ENCODE peak calls at places on chromosomes 4 and X, in six cellular contexts. W is heart left ventricle, F is Peyer's patch, D is stomach, C is IMR-90, U is tibial nerve. V is an unnamed sample. For H3K4me1, the result is how much of the 10 kb centered on the place peaks cover.

GRCh38 chr4:77600521-77601451 is 4.8 kb upstream of the CXCL13 start:
- DNase-seq in W (no peak), U (no peak), C (peak), D (peak), F (peak), V (peak)

GRCh38 chrX:150508461-150509367 is 59.7 kb upstream of the MTM1 start:
- DNase-seq in C (peak), D (peak), W (peak), F (peak), U (peak), V (peak)

GRCh38 chr4:147950840-147951239 is 219.0 kb downstream of the ARHGAP10 start:
- DNase-seq in D (no peak), U (no peak), W (no peak), C (no peak), F (no peak), V (no peak)

GRCh38 chr4:46852839-46853238 is 56.2 kb downstream of the COX7B2 start:
- DNase-seq in C (no peak), D (no peak), U (no peak), F (no peak), W (no peak), V (no peak)

GRCh38 chr4:53520114-53520513 is 71.2 kb downstream of the LNX1 start:
- DNase-seq in C (no peak), U (no peak), W (no peak), F (no peak), D (no peak), V (no peak)

GRCh38 chr4:111027526-111027925 is 404.6 kb upstream of the PITX2 start:
- DNase-seq in F (no peak), U (no peak), D (no peak), W (no peak), C (peak), V (no peak)

GRCh38 chr4:23368081-23368697 is 521.7 kb downstream of the PPARGC1A start:
- DNase-seq in D (peak), C (peak), U (no peak), F (no peak), W (no peak), V (peak)

GRCh38 chr4:83490876-83491450 is 6.1 kb upstream of the ABRAXAS1 start:
- DNase-seq in F (peak), C (peak), D (no peak), W (no peak), U (no peak), V (no peak)

GRCh38 chr4:174255790-174256189 is 27.7 kb downstream of the FBXO8 start:
- DNase-seq in F (no peak), D (no peak), U (no peak), C (peak), W (no peak), V (no peak)

GRCh38 chrX:115233497-115234219 is at the start of gene LRCH2:
- DNase-seq in W (peak), D (no peak), U (peak), C (peak), F (no peak), V (peak)

GRCh38 chrX:17613979-17614572 is 123.2 kb upstream of the SCML1 start:
- DNase-seq in U (no peak), D (peak), C (peak), F (no peak), W (no peak), V (peak)

GRCh38 chrX:46444011-46444410 is 101.2 kb downstream of the ZNF674 start:
- DNase-seq in D (no peak), F (no peak), U (no peak), C (peak), W (no peak), V (peak)

GRCh38 chr4:6658635-6659075 is 18.2 kb downstream of the MRFAP1 start:
- DNase-seq in W (peak), U (no peak), D (no peak), F (peak), C (peak), V (peak)

GRCh38 chr4:53714377-53715140 is 123.3 kb upstream of the LNX1 start:
- DNase-seq in U (no peak), D (no peak), F (no peak), W (no peak), C (peak), V (no peak)

GRCh38 chrX:131739823-131740222 is 195.9 kb downstream of the OR13H1 start:
- DNase-seq in F (no peak), C (no peak), D (no peak), W (no peak), U (no peak), V (no peak)

GRCh38 chrX:137033774-137034507 is at the start of gene GPR101:
- DNase-seq in D (no peak), C (no peak), F (no peak), U (no peak), W (no peak), V (no peak)

GRCh38 chr4:74499986-74500781 is 55.2 kb downstream of the AREG start:
- DNase-seq in D (no peak), C (peak), U (no peak), W (no peak), F (no peak), V (no peak)

GRCh38 chrX:38117485-38117884 is 103.2 kb downstream of the SRPX start:
- DNase-seq in F (no peak), C (peak), W (no peak), D (peak), U (no peak), V (no peak)

GRCh38 chr4:80382090-80382832 is 46.7 kb downstream of the CFAP299 start:
- DNase-seq in F (no peak), W (no peak), D (no peak), U (no peak), C (no peak), V (no peak)

GRCh38 chr4:99846891-99847290 is 30.3 kb downstream of the DAPP1 start:
- DNase-seq in U (no peak), D (no peak), W (no peak), F (no peak), C (no peak), V (no peak)

GRCh38 chr4:87843936-87844335 is 11.2 kb downstream of the MEPE start:
- DNase-seq in W (no peak), D (no peak), C (peak), F (no peak), U (no peak), V (peak)

GRCh38 chr4:93759506-93759905 is 69.0 kb upstream of the ATOH1 start:
- DNase-seq in F (no peak), D (no peak), C (no peak), W (no peak), U (no peak), V (no peak)

GRCh38 chr4:52234539-52235174 is 183.6 kb downstream of the SPATA18 start:
- DNase-seq in D (no peak), F (no peak), U (no peak), W (no peak), C (peak), V (no peak)

GRCh38 chr4:159269143-159269542 is 166.3 kb downstream of the RAPGEF2 start:
- DNase-seq in W (no peak), C (no peak), U (no peak), D (no peak), F (no peak), V (no peak)

GRCh38 chrX:40912576-40912975 is 172.7 kb upstream of the USP9X start:
- DNase-seq in D (no peak), W (no peak), U (no peak), F (no peak), C (no peak), V (no peak)

GRCh38 chr4:55184600-55185523 is 59.5 kb upstream of the KDR start:
- DNase-seq in W (no peak), F (peak), C (peak), D (peak), U (no peak), V (peak)

GRCh38 chrX:40773188-40773587 is 37.8 kb upstream of the MED14 start:
- DNase-seq in U (no peak), W (no peak), C (no peak), F (no peak), D (no peak), V (no peak)

GRCh38 chr4:41750624-41751324 is 2.2 kb upstream of the PHOX2B start:
- DNase-seq in U (no peak), D (no peak), C (no peak), W (no peak), F (no peak), V (no peak)

GRCh38 chr4:79585834-79586233 is 177.8 kb upstream of the GK2 start:
- DNase-seq in C (no peak), U (no peak), D (no peak), W (no peak), F (no peak), V (no peak)

GRCh38 chrX:100417671-100418070 is 7.6 kb upstream of the PCDH19 start:
- DNase-seq in C (no peak), U (no peak), F (no peak), W (no peak), D (no peak), V (no peak)

GRCh38 chrX:40095588-40096394 is 2.0 kb downstream of the BCOR start:
- DNase-seq in U (no peak), C (no peak), W (peak), F (peak), D (no peak), V (no peak)

GRCh38 chr4:66095065-66095464 is 424.8 kb upstream of the EPHA5 start:
- DNase-seq in F (no peak), D (no peak), W (no peak), U (no peak), C (no peak), V (no peak)

GRCh38 chrX:124406294-124407013 is 60.1 kb downstream of the SH2D1A start:
- DNase-seq in D (peak), C (peak), F (peak), U (no peak), W (no peak), V (peak)

GRCh38 chrX:78199851-78200250 is 60.4 kb upstream of the TAF9B start:
- DNase-seq in F (no peak), C (peak), D (no peak), W (no peak), U (no peak), V (peak)
- TF ChIP-seq CTCF in F (no peak), C (peak), D (no peak), W (no peak), U (no peak), V (no peak)

DNA sequence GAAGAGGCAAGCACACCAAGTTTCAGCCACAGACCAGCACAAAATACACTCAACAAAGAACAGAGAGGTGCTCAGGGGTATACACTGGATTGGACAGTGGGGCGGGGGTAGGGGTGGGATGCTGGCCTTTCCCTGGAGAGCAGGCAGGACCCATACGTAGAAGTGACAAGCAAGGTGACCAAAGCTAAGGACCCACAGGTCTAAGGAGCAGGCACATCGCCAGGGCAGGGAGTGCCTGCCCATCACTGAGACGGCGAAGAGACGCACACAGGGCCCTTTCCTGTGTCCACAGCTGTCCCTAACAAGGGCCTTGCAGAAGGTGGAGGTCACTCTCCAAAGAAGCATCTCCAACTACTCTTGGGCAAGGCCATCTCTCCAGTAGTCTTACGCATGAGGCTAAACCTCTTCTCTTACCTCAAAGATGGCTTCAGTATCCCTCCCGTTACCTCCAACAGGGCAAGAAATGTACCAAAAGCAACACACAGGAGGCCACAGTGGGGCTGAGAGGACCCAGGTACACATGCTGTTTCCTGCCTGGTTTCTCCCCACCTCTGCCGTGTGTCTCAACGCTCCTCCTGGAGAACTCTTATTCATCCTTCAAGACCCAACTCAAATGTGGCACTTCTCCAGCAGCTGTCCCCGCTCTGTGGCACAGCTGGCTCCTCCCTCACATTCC is 6.5 kb downstream of the WDR1 start:
- DNase-seq in U (no peak), C (no peak), D (no peak), W (no peak), F (no peak), V (no peak)
- TF ChIP-seq POLR2A in U (no peak), C (no peak), D (no peak), W (no peak), F (no peak), V (no peak)

DNA sequence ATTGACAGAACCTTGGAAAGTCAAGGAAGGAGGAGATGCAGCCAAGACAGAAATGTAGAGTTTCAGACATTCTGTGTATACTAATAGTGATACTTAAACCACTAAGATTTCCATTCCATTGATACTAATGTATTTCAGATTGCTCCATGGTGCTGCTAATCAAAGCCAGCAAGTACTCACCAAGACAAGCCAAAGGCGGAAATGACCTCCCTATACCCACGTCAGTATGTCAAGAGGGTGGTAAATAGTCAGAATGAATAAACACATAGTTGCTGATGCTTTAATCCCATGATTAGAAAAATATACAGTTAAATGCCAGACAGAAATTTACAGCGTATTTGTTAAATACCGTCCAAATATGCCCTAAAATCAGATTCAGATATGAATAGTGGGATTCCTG is 417.8 kb upstream of the INTU start:
- DNase-seq in W (no peak), F (no peak), D (no peak), C (no peak), U (no peak), V (no peak)
- H3K4me1 ChIP-seq in W (under half), F (under half), D (under half), C (under half), U (under half), V (under half)

GRCh38 chr4:170127758-170128157 is 38.0 kb upstream of the AADAT start:
- DNase-seq in W (no peak), F (no peak), D (no peak), C (no peak), U (no peak), V (no peak)
- TF ChIP-seq CTCF in W (no peak), F (no peak), D (no peak), C (no peak), U (no peak), V (no peak)

V was measured in adrenal gland.